ENCODE peak calls at places on chromosomes 5 and 9, in ten cellular contexts. T is cardiac muscle cell; B is GM23248; J is RWPE2; N is AG09319; G is CD4-positive, CD25-positive, alpha-beta regulatory T cell; Q is Caki2; R is GM03348; L is hippocampal formation; P is T47D. M is an unnamed sample.
A peak's percentile ranks its signal among the peaks of the same experiment; 100 is the strongest.

GRCh38 chr5:54889826-54890225 is 95.6 kb downstream of the ESM1 start:
- DNase-seq in T (peak; percentile 90), B (peak; percentile 85), J (no peak), N (no peak), G (no peak), Q (peak; percentile 81), R (peak; percentile 83), L (no peak), P (peak; percentile 91), M (no peak)

GRCh38 chr9:95031711-95032461 is 285.6 kb downstream of the FANCC start:
- DNase-seq in T (no peak), B (no peak), J (no peak), N (no peak), G (no peak), Q (no peak), R (no peak), L (peak; percentile 64), P (no peak), M (no peak)

GRCh38 chr9:130632081-130632710 is 32.2 kb upstream of the PRDM12 start:
- DNase-seq in T (no peak), B (no peak), J (no peak), N (no peak), G (no peak), Q (no peak), R (no peak), L (no peak), P (no peak), M (no peak)

GRCh38 chr5:37206733-37207132 is 42.4 kb downstream of the CPLANE1 start:
- DNase-seq in T (peak; percentile 55), B (peak; percentile 13), J (no peak), N (no peak), G (no peak), Q (no peak), R (peak; percentile 13), L (no peak), P (no peak), M (no peak)

GRCh38 chr5:75021229-75021628 is 31.1 kb downstream of the GCNT4 start:
- DNase-seq in T (no peak), B (no peak), J (no peak), N (no peak), G (no peak), Q (no peak), R (no peak), L (no peak), P (no peak), M (no peak)

GRCh38 chr5:40383719-40384651 is 295.7 kb upstream of the PTGER4 start:
- DNase-seq in T (peak; percentile 64), B (peak; percentile 75), J (no peak), N (no peak), G (no peak), Q (peak; percentile 75), R (peak; percentile 51), L (no peak), P (peak; percentile 33), M (no peak)

GRCh38 chr5:122076023-122076422 is 2.0 kb downstream of the LOX start:
- DNase-seq in T (peak; percentile 77), B (peak; percentile 68), J (no peak), N (no peak), G (no peak), Q (no peak), R (no peak), L (no peak), P (no peak), M (no peak)

GRCh38 chr9:93965830-93966577 is 10.8 kb upstream of the BARX1 start:
- DNase-seq in T (no peak), B (no peak), J (no peak), N (no peak), G (no peak), Q (no peak), R (peak; percentile 2), L (no peak), P (peak; percentile 58), M (no peak)

GRCh38 chr9:109424618-109425017 is 73.5 kb downstream of the PTPN3 start:
- DNase-seq in T (no peak), B (no peak), J (no peak), N (no peak), G (no peak), Q (no peak), R (no peak), L (no peak), P (no peak), M (no peak)

GRCh38 chr9:130239741-130240241 is 25.8 kb upstream of the HMCN2 start:
- DNase-seq in T (no peak), B (peak; percentile 34), J (no peak), N (no peak), G (no peak), Q (peak; percentile 77), R (no peak), L (no peak), P (no peak), M (no peak)

GRCh38 chr9:88326936-88327335 is 61.3 kb upstream of the SPIN1 start:
- DNase-seq in T (no peak), B (no peak), J (no peak), N (no peak), G (no peak), Q (no peak), R (no peak), L (no peak), P (no peak), M (no peak)

GRCh38 chr5:137376127-137376526 is 123.0 kb downstream of the SPOCK1 start:
- DNase-seq in T (no peak), B (no peak), J (no peak), N (no peak), G (no peak), Q (no peak), R (no peak), L (peak; percentile 48), P (no peak), M (no peak)

GRCh38 chr9:133703571-133704399 is 34.4 kb downstream of the SARDH start:
- DNase-seq in T (no peak), B (no peak), J (peak; percentile 58), N (no peak), G (no peak), Q (no peak), R (no peak), L (no peak), P (no peak), M (peak; percentile 23)

GRCh38 chr5:141875022-141875740 is 3.0 kb downstream of the PCDH1 start:
- DNase-seq in T (no peak), B (no peak), J (no peak), N (no peak), G (no peak), Q (no peak), R (no peak), L (no peak), P (no peak), M (no peak)